ENCODE peak calls at places on chromosome 2, in six cellular contexts. I is cardiac muscle cell, U is AG10803, P is ovary, M is fibroblast of lung, Z is NB4. E is an unnamed sample.

GRCh38 chr2:68937346-68938055 is 15.2 kb downstream of the GKN2 start:
- DNase-seq in Z (no peak), M (no peak), P (no peak), U (peak), I (no peak), E (no peak)

GRCh38 chr2:190858817-190859216 is 21.8 kb upstream of the GLS start:
- DNase-seq in P (no peak), U (peak), Z (no peak), I (no peak), M (peak), E (peak)

GRCh38 chr2:42793314-42794270 is 1.2 kb upstream of the HAAO start:
- DNase-seq in U (no peak), M (no peak), Z (no peak), P (peak), I (no peak), E (no peak)

GRCh38 chr2:176555112-176555511 is 285.9 kb downstream of the MTX2 start:
- DNase-seq in P (no peak), I (no peak), M (no peak), U (no peak), Z (no peak), E (no peak)

GRCh38 chr2:41967426-41968181 is 80.2 kb upstream of the PKDCC start:
- DNase-seq in P (no peak), M (peak), U (peak), Z (no peak), I (no peak), E (no peak)

GRCh38 chr2:205815645-205816044 is 133.3 kb downstream of the NRP2 start:
- DNase-seq in M (no peak), P (no peak), U (no peak), Z (no peak), I (no peak), E (no peak)

GRCh38 chr2:229408356-229408755 is 137.3 kb upstream of the PID1 start:
- DNase-seq in Z (peak), U (peak), I (no peak), M (peak), P (no peak), E (peak)

GRCh38 chr2:8448822-8449577 is 232.9 kb upstream of the ID2 start:
- DNase-seq in P (no peak), U (no peak), Z (no peak), I (no peak), M (no peak), E (no peak)

GRCh38 chr2:118763797-118764196 is 83.7 kb downstream of the EN1 start:
- DNase-seq in I (peak), U (peak), P (no peak), Z (peak), M (peak), E (no peak)

GRCh38 chr2:162890690-162891311 is 52.2 kb upstream of the KCNH7 start:
- DNase-seq in M (peak), Z (peak), U (peak), P (no peak), I (peak), E (peak)

GRCh38 chr2:171893824-171894611 is at the start of gene SLC25A12:
- DNase-seq in P (peak), U (peak), I (peak), M (peak), Z (peak), E (no peak)

GRCh38 chr2:128413014-128413717 is 94.5 kb upstream of the HS6ST1 start:
- DNase-seq in P (no peak), Z (no peak), U (no peak), M (no peak), I (no peak), E (no peak)

GRCh38 chr2:239882335-239882734 is 142.8 kb downstream of the NDUFA10 start:
- DNase-seq in M (peak), U (peak), Z (peak), P (peak), I (no peak), E (no peak)

GRCh38 chr2:31337860-31338259 is 76.7 kb downstream of the XDH start:
- DNase-seq in U (peak), P (no peak), I (no peak), Z (no peak), M (peak), E (no peak)

GRCh38 chr2:100703744-100704143 is 116.2 kb upstream of the NPAS2 start:
- DNase-seq in Z (no peak), U (no peak), M (no peak), P (no peak), I (no peak), E (no peak)

GRCh38 chr2:240511351-240512108 is 46.3 kb downstream of the ANKMY1 start:
- DNase-seq in Z (no peak), M (no peak), P (no peak), I (no peak), U (no peak), E (no peak)

GRCh38 chr2:8657423-8658062 is 24.3 kb upstream of the ID2 start:
- DNase-seq in I (no peak), M (peak), Z (no peak), U (no peak), P (no peak), E (no peak)

DNA sequence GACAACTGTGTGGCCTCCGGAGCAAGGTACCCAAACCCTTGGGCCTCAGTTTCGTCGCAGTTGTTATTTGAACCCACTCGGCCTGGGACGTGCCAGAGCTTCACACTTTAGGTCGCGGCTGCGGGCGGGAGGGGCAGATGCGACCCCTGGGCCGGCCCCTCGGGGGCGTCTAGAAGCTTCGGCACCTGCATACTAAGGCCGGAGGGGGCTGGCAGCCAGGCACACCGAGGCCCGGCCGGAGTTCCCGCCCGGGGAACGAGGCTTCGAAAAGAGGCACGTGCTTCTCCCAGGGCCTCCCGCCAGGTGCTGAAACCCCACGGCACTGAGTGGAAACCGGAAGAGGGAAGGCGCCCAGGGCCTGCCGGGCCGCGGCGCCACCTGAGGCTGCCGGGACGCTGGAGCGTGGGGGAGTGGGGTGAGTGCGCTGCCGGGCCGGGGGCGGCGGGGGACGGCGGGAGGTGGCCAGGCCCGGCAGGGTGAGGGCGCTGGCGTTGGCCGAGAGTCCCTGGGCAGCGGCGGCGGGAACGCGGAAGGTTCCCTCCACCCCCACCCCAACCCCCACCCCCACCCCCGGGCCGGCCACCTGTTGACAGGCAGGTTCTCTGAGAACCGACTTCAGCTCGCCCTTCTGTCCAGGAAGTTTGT is 8.9 kb downstream of the OTX1 start:
- DNase-seq in P (no peak), U (no peak), Z (no peak), M (no peak), I (no peak), E (no peak)
- H3K4me3 ChIP-seq in P (no peak), U (no peak), Z (peak), M (no peak), I (no peak), E (no peak)

GRCh38 chr2:9807555-9808305 is 35.5 kb upstream of the TAF1B start:
- DNase-seq in Z (no peak), M (no peak), P (no peak), I (no peak), U (no peak), E (no peak)

GRCh38 chr2:9809064-9809356 is 34.3 kb upstream of the TAF1B start:
- DNase-seq in Z (no peak), U (no peak), M (no peak), I (no peak), P (no peak), E (no peak)

GRCh38 chr2:9807056-9807455 is 36.2 kb upstream of the TAF1B start:
- DNase-seq in M (no peak), P (no peak), Z (no peak), U (no peak), I (no peak), E (no peak)

GRCh38 chr2:9809448-9810088 is 33.7 kb upstream of the TAF1B start:
- DNase-seq in I (no peak), M (no peak), P (no peak), Z (no peak), U (no peak), E (no peak)

DNA sequence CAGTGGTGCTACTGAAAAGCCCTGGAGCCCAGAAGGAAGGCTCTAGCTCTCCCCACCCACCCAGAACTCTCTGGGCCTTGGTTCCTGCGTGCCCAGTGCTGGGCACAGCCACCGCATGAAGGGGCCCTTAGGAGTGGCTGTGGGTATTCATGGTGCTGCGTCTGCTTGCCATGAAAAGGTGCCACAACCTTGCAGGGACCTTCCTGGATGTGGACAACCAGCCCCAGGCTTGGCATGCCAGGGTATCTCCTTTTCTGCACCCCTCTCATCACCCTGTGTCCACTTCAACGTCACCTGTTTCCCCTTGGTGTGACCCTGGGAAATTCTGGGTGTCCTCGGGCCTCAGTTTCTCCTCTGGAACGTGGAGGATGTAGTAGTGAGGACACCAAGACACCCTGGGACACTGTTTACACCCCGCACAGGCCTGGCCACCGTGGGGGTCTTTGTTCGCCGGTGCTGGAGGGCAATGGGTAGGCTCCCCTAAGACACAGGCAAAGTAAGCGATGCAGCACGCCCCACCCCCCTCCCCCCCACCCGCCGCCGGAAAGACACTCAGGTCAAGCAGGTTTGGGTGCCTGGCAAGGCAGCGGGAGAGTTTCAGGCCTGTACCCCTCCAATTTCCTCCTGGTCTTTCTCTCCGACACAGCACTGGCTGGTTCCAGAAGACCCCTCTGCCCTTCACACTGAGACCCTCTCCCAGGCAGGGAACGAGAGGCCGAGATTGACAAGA is 34.8 kb upstream of the TAF1B start:
- DNase-seq in I (no peak), U (no peak), M (no peak), Z (no peak), P (no peak), E (no peak)
- H3K4me3 ChIP-seq in I (no peak), U (no peak), M (no peak), Z (no peak), P (no peak), E (no peak)

DNA sequence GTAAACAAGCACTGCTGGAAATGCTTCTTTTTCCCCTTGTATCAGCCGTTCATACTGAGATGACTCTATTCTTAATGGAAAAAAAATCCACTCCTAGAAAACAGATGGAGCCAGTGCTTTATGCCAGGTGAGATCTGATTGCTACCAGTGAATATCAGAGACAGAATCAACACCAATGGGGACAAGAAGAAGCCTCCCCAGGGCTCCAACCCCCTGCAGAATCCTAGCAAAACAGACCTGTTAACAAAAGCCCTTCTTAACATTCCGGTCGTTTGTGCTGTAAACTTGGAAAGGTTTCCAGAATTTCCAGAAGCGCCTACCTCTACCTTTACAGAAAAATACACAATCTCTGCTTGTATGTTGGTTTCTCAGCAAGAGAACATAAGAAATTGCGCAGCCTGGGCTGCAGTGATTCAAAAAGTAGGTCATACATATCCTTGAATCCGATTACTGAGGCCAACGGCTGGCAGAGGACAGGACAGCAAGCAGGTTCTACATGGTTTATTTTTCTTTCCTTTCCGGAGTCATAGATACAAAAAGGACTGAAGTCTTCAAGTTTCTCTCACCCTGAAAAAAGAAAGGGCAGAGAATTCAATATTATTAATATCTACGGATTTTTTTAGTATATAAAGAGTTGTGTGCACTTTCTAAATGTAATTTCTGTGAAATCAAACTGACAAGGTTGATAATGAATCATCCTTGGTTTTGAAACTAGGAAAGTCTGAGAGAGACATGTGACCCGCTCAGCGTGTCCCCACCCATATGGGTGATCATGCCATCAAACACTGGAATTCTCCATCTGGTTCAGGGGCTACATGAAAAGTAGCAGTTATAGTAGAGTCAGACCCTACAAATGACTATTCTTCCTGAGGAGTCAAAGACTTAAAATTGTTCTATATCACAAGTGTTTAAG is 266.7 kb upstream of the MGAT5 start:
- DNase-seq in M (no peak), U (no peak), Z (no peak), P (no peak), I (no peak), E (no peak)
- H3K4me3 ChIP-seq in M (no peak), U (no peak), Z (no peak), P (no peak), I (no peak), E (no peak)

GRCh38 chr2:196322963-196323810 is 151.8 kb upstream of the STK17B start:
- DNase-seq in I (no peak), M (peak), P (no peak), U (peak), Z (no peak), E (peak)
- H3K4me3 ChIP-seq in I (no peak), M (no peak), P (no peak), U (no peak), Z (no peak), E (no peak)

GRCh38 chr2:121791801-121792221 is 36.4 kb downstream of the TSN start:
- DNase-seq in P (no peak), I (no peak), U (no peak), Z (no peak), M (peak), E (no peak)
- H3K4me3 ChIP-seq in P (no peak), I (no peak), U (no peak), Z (no peak), M (no peak), E (no peak)

DNA sequence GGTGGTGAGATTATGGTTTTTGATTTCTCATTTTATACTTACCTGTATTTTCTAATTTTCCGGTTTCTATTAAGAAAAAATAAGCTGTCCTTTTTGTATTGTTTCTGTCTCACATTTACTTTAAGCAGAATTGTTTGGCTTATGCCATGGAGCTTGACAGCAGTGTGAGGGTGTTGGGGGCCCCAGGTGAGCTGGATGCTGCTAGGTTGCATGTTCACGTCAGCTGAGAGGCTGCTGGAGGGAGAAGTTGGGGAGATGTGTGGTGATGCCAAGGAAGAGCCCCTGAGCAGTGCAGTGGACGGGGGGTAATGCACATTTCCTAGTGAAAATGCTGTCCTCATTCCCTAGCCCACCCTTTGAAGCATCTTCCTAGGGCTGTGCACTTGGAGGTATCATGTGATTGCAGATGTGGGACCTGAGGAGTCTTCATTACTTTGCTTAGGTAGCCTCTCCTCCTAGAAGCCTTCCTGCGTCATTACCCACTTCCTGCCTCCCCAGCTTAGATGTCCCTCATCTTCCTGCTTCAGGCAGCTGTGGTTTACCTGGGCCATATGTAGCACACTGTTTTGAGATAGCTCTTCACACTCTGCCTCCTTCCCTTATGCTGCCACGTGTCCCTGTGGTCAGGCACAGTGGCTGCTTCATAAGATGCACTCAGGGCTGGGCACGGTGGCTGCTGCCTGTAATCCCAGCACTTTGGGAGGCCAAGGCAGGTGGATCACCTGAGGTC is 16.2 kb downstream of the ATG16L1 start:
- DNase-seq in I (no peak), M (no peak), U (no peak), Z (no peak), P (no peak), E (no peak)
- H3K4me3 ChIP-seq in I (no peak), M (no peak), U (no peak), Z (no peak), P (no peak), E (no peak)

DNA sequence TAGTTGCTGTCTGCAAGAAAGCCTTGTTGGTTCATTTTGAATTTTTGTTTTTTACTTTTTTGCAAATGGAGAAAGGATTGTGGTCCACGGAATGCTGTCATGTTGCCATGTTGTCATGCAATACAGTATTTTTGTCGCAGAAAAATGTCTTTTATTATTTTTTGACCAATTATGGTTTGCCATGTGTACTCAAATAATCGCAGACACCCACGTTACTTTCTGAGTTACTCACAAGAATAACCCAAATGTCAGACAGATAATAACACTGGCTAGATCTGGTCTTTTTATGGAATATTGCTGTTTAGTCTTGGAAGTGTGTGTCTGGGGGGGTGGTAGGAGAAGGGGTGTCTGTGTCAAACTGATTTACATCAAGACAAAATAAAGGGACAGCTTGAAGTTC is 188.9 kb downstream of the LTBP1 start:
- DNase-seq in P (no peak), U (peak), Z (no peak), M (peak), I (no peak), E (no peak)
- H3K4me3 ChIP-seq in P (peak), U (peak), Z (no peak), M (peak), I (no peak), E (peak)

E was measured in AG04449.